ENCODE peak calls at places on chromosome 3, in nine cellular contexts. Y, M, C, U, W, R, S, B and D are unnamed samples.

GRCh38 chr3:188575501-188575900 is 421.5 kb downstream of the LPP start:
- DNase-seq in Y (no peak), M (no peak), C (no peak), U (no peak), W (no peak), R (no peak), S (no peak), B (no peak), D (no peak)

GRCh38 chr3:60884005-60884404 is 367.2 kb downstream of the FHIT start:
- DNase-seq in Y (no peak), M (no peak), C (no peak), U (no peak), W (no peak), R (no peak), S (no peak), B (no peak), D (no peak)

GRCh38 chr3:108091498-108092259 is 848 bp upstream of the CD47 start:
- DNase-seq in Y (no peak), M (no peak), C (no peak), U (no peak), W (no peak), R (no peak), S (no peak), B (no peak), D (no peak)

GRCh38 chr3:198025644-198026043 is 65.6 kb downstream of the LMLN start:
- DNase-seq in Y (no peak), M (no peak), C (no peak), U (no peak), W (no peak), R (no peak), S (no peak), B (no peak), D (no peak)

GRCh38 chr3:19945405-19946290 is 1.2 kb upstream of the RAB5A start:
- DNase-seq in Y (peak; percentile 52), M (no peak), C (no peak), U (no peak), W (peak; percentile 5), R (no peak), S (no peak), B (no peak), D (peak; percentile 11)

GRCh38 chr3:128231596-128231995 is 78.3 kb downstream of the EEFSEC start:
- DNase-seq in Y (no peak), M (no peak), C (no peak), U (no peak), W (no peak), R (no peak), S (no peak), B (no peak), D (no peak)

GRCh38 chr3:191275751-191276150 is 53.4 kb upstream of the CCDC50 start:
- DNase-seq in Y (no peak), M (no peak), C (no peak), U (no peak), W (no peak), R (no peak), S (no peak), B (no peak), D (no peak)

GRCh38 chr3:111892070-111892469 is 33.0 kb downstream of the PHLDB2 start:
- DNase-seq in Y (no peak), M (no peak), C (no peak), U (no peak), W (no peak), R (no peak), S (no peak), B (no peak), D (no peak)

GRCh38 chr3:73418636-73419035 is 206.1 kb downstream of the PDZRN3 start:
- DNase-seq in Y (no peak), M (no peak), C (no peak), U (no peak), W (no peak), R (no peak), S (no peak), B (no peak), D (no peak)

GRCh38 chr3:186717039-186717457 is at the start of gene KNG1:
- DNase-seq in Y (no peak), M (no peak), C (no peak), U (no peak), W (no peak), R (no peak), S (no peak), B (no peak), D (no peak)

GRCh38 chr3:134317106-134317947 is 56.9 kb downstream of the AMOTL2 start:
- DNase-seq in Y (peak; percentile 82), M (no peak), C (no peak), U (no peak), W (no peak), R (no peak), S (no peak), B (no peak), D (no peak)

GRCh38 chr3:171875923-171876412 is 32.8 kb downstream of the TMEM212 start:
- DNase-seq in Y (peak; percentile 60), M (no peak), C (peak; percentile 89), U (no peak), W (no peak), R (peak; percentile 29), S (no peak), B (no peak), D (no peak)

GRCh38 chr3:52792413-52792812 is 2.2 kb upstream of the ITIH3 start:
- DNase-seq in Y (no peak), M (no peak), C (no peak), U (no peak), W (no peak), R (no peak), S (no peak), B (no peak), D (no peak)

GRCh38 chr3:31077021-31077601 is 182.7 kb upstream of the GADL1 start:
- DNase-seq in Y (peak; percentile 99), M (no peak), C (peak; percentile 87), U (no peak), W (no peak), R (no peak), S (no peak), B (peak; percentile 81), D (no peak)

GRCh38 chr3:181176610-181177009 is 187.1 kb upstream of the DNAJC19 start:
- DNase-seq in Y (peak; percentile 35), M (peak; percentile 23), C (peak; percentile 52), U (peak; percentile 63), W (peak; percentile 83), R (peak; percentile 63), S (peak; percentile 33), B (peak; percentile 29), D (peak; percentile 71)

GRCh38 chr3:110900583-110900982 is 171.0 kb upstream of the NECTIN3 start:
- DNase-seq in Y (no peak), M (no peak), C (no peak), U (no peak), W (no peak), R (no peak), S (no peak), B (peak; percentile 36), D (no peak)

GRCh38 chr3:159620873-159621272 is 367.8 kb upstream of the IL12A start:
- DNase-seq in Y (peak; percentile 84), M (no peak), C (peak; percentile 81), U (no peak), W (no peak), R (no peak), S (no peak), B (peak; percentile 73), D (no peak)

GRCh38 chr3:119597548-119598288 is at the start of gene PLA1A:
- DNase-seq in Y (no peak), M (no peak), C (no peak), U (no peak), W (no peak), R (no peak), S (no peak), B (no peak), D (no peak)

GRCh38 chr3:113423699-113424098 is 17.6 kb downstream of the CFAP44 start:
- DNase-seq in Y (no peak), M (no peak), C (no peak), U (no peak), W (no peak), R (no peak), S (no peak), B (no peak), D (no peak)

GRCh38 chr3:188152660-188153497 is 1.1 kb upstream of the LPP start:
- DNase-seq in Y (peak; percentile 43), M (peak; percentile 76), C (peak; percentile 35), U (peak; percentile 46), W (no peak), R (peak; percentile 45), S (peak; percentile 28), B (peak; percentile 71), D (no peak)

GRCh38 chr3:181930105-181930504 is 218.4 kb downstream of the SOX2 start:
- DNase-seq in Y (no peak), M (no peak), C (no peak), U (no peak), W (no peak), R (no peak), S (no peak), B (no peak), D (no peak)

GRCh38 chr3:101858464-101858863 is 9.2 kb downstream of the NFKBIZ start:
- DNase-seq in Y (no peak), M (no peak), C (no peak), U (no peak), W (no peak), R (no peak), S (no peak), B (no peak), D (no peak)

GRCh38 chr3:157956850-157957249 is 149.4 kb downstream of the SHOX2 start:
- DNase-seq in Y (no peak), M (no peak), C (no peak), U (no peak), W (no peak), R (no peak), S (no peak), B (no peak), D (no peak)

GRCh38 chr3:127715541-127715940 is 42.8 kb downstream of the ABTB1 start:
- DNase-seq in Y (no peak), M (no peak), C (no peak), U (no peak), W (no peak), R (no peak), S (no peak), B (no peak), D (no peak)

GRCh38 chr3:35505181-35505580 is 134.1 kb upstream of the ARPP21 start:
- DNase-seq in Y (no peak), M (peak; percentile 80), C (no peak), U (peak; percentile 50), W (peak; percentile 23), R (no peak), S (no peak), B (no peak), D (no peak)